ENCODE peak calls at places on chromosomes 1 and 21, in nine cellular contexts. One of them, this sample, is unnamed.

GRCh38 chr1:183807549-183808168 is 2.7 kb downstream of the RGL1 start:
- DNase-seq in naive B cell: no peak
- DNase-seq in NCI-H1105 treated with DMSO at 0.1 percent for 48 hours: no peak
- DNase-seq in SHP77 treated with DMSO at 0.1 percent for 48 hours: no peak
- DNase-seq in memory B cell: no peak
- DNase-seq in PC-3: peak; percentile 73
- DNase-seq in Calu3: no peak
- DNase-seq in islet precursor cell: peak; percentile 77
- DNase-seq in stimulated activated naive CD8-positive, alpha-beta T cell treated with anti-CD3 and anti-CD28 coated beads, Interleukin-15, amount 100 ng/mL, for 72 hours: no peak
- DNase-seq in this sample: no peak

GRCh38 chr1:198681831-198682756 is 43.3 kb downstream of the PTPRC start:
- DNase-seq in SHP77 treated with DMSO at 0.1 percent for 48 hours: no peak
- DNase-seq in Calu3: peak; percentile 66
- DNase-seq in PC-3: peak; percentile 91
- DNase-seq in naive B cell: peak; percentile 89
- DNase-seq in stimulated activated naive CD8-positive, alpha-beta T cell treated with anti-CD3 and anti-CD28 coated beads, Interleukin-15, amount 100 ng/mL, for 72 hours: peak; percentile 72
- DNase-seq in memory B cell: peak; percentile 43
- DNase-seq in NCI-H1105 treated with DMSO at 0.1 percent for 48 hours: peak; percentile 95
- DNase-seq in islet precursor cell: no peak
- DNase-seq in this sample: peak; percentile 79

GRCh38 chr1:2594641-2595131 is 8.1 kb downstream of the PRXL2B start:
- DNase-seq in memory B cell: no peak
- DNase-seq in stimulated activated naive CD8-positive, alpha-beta T cell treated with anti-CD3 and anti-CD28 coated beads, Interleukin-15, amount 100 ng/mL, for 72 hours: no peak
- DNase-seq in naive B cell: no peak
- DNase-seq in islet precursor cell: peak; percentile 43
- DNase-seq in Calu3: no peak
- DNase-seq in SHP77 treated with DMSO at 0.1 percent for 48 hours: no peak
- DNase-seq in PC-3: no peak
- DNase-seq in NCI-H1105 treated with DMSO at 0.1 percent for 48 hours: no peak
- DNase-seq in this sample: no peak

GRCh38 chr1:159141584-159142518 is 29.6 kb upstream of the CADM3 start:
- DNase-seq in NCI-H1105 treated with DMSO at 0.1 percent for 48 hours: peak; percentile 93
- DNase-seq in memory B cell: no peak
- DNase-seq in SHP77 treated with DMSO at 0.1 percent for 48 hours: no peak
- DNase-seq in islet precursor cell: peak; percentile 57
- DNase-seq in Calu3: no peak
- DNase-seq in stimulated activated naive CD8-positive, alpha-beta T cell treated with anti-CD3 and anti-CD28 coated beads, Interleukin-15, amount 100 ng/mL, for 72 hours: no peak
- DNase-seq in naive B cell: no peak
- DNase-seq in PC-3: peak; percentile 52
- DNase-seq in this sample: peak; percentile 82

GRCh38 chr1:111656093-111657017 is 36.8 kb downstream of the RAP1A start:
- DNase-seq in islet precursor cell: no peak
- DNase-seq in naive B cell: peak; percentile 21
- DNase-seq in SHP77 treated with DMSO at 0.1 percent for 48 hours: no peak
- DNase-seq in stimulated activated naive CD8-positive, alpha-beta T cell treated with anti-CD3 and anti-CD28 coated beads, Interleukin-15, amount 100 ng/mL, for 72 hours: no peak
- DNase-seq in Calu3: peak; percentile 9
- DNase-seq in PC-3: peak; percentile 71
- DNase-seq in NCI-H1105 treated with DMSO at 0.1 percent for 48 hours: peak; percentile 6
- DNase-seq in memory B cell: no peak
- DNase-seq in this sample: no peak

GRCh38 chr1:170720661-170721060 is 56.7 kb downstream of the PRRX1 start:
- DNase-seq in memory B cell: no peak
- DNase-seq in islet precursor cell: no peak
- DNase-seq in NCI-H1105 treated with DMSO at 0.1 percent for 48 hours: no peak
- DNase-seq in Calu3: no peak
- DNase-seq in stimulated activated naive CD8-positive, alpha-beta T cell treated with anti-CD3 and anti-CD28 coated beads, Interleukin-15, amount 100 ng/mL, for 72 hours: no peak
- DNase-seq in naive B cell: no peak
- DNase-seq in SHP77 treated with DMSO at 0.1 percent for 48 hours: no peak
- DNase-seq in PC-3: no peak
- DNase-seq in this sample: no peak

GRCh38 chr1:20981903-20982695 is 194.6 kb downstream of the EIF4G3 start:
- DNase-seq in memory B cell: no peak
- DNase-seq in stimulated activated naive CD8-positive, alpha-beta T cell treated with anti-CD3 and anti-CD28 coated beads, Interleukin-15, amount 100 ng/mL, for 72 hours: no peak
- DNase-seq in naive B cell: no peak
- DNase-seq in islet precursor cell: no peak
- DNase-seq in SHP77 treated with DMSO at 0.1 percent for 48 hours: peak; percentile 2
- DNase-seq in PC-3: peak; percentile 55
- DNase-seq in Calu3: no peak
- DNase-seq in NCI-H1105 treated with DMSO at 0.1 percent for 48 hours: no peak
- DNase-seq in this sample: peak; percentile 17

GRCh38 chr21:38289697-38290096 is 32.9 kb downstream of the KCNJ15 start:
- DNase-seq in memory B cell: no peak
- DNase-seq in SHP77 treated with DMSO at 0.1 percent for 48 hours: no peak
- DNase-seq in Calu3: no peak
- DNase-seq in NCI-H1105 treated with DMSO at 0.1 percent for 48 hours: no peak
- DNase-seq in PC-3: peak; percentile 91
- DNase-seq in stimulated activated naive CD8-positive, alpha-beta T cell treated with anti-CD3 and anti-CD28 coated beads, Interleukin-15, amount 100 ng/mL, for 72 hours: no peak
- DNase-seq in naive B cell: no peak
- DNase-seq in islet precursor cell: peak; percentile 67
- DNase-seq in this sample: no peak

GRCh38 chr1:167797005-167797404 is 75.2 kb downstream of the MPZL1 start:
- DNase-seq in naive B cell: no peak
- DNase-seq in Calu3: peak; percentile 48
- DNase-seq in stimulated activated naive CD8-positive, alpha-beta T cell treated with anti-CD3 and anti-CD28 coated beads, Interleukin-15, amount 100 ng/mL, for 72 hours: no peak
- DNase-seq in PC-3: peak; percentile 95
- DNase-seq in memory B cell: no peak
- DNase-seq in SHP77 treated with DMSO at 0.1 percent for 48 hours: no peak
- DNase-seq in islet precursor cell: peak; percentile 91
- DNase-seq in NCI-H1105 treated with DMSO at 0.1 percent for 48 hours: no peak
- DNase-seq in this sample: no peak

This sample was measured in NCI-H2227 treated with DMSO at 0.1 percent for 48 hours.